ENCODE peak calls at places on chromosomes 4 and X, in six cellular contexts. Z is coronary artery, W is KBM-7, V is esophagus muscularis mucosa, D is germinal center, N is left colon. C is an unnamed sample.
A peak's percentile ranks its signal among the peaks of the same experiment; 100 is the strongest.

GRCh38 chrX:34813618-34814017 is 129.0 kb upstream of the FAM47B start:
- DNase-seq in V (no peak), W (no peak), Z (no peak), D (no peak), N (no peak), C (no peak)

GRCh38 chrX:54029543-54030143 is 14.6 kb downstream of the PHF8 start:
- DNase-seq in N (no peak), Z (no peak), W (no peak), D (no peak), V (no peak), C (no peak)

GRCh38 chrX:63855896-63856295 is 70.9 kb upstream of the ARHGEF9 start:
- DNase-seq in W (no peak), N (no peak), Z (no peak), D (no peak), V (no peak), C (no peak)

GRCh38 chr4:140243345-140243753 is 89.4 kb upstream of the MAML3 start:
- DNase-seq in Z (no peak), W (peak; percentile 44), N (peak; percentile 75), V (no peak), D (peak; percentile 71), C (peak; percentile 36)

GRCh38 chr4:68732653-68733466 is 62.4 kb upstream of the UGT2B15 start:
- DNase-seq in N (no peak), D (no peak), V (no peak), Z (no peak), W (peak; percentile 20), C (no peak)

GRCh38 chr4:110400071-110400470 is 75.9 kb upstream of the ENPEP start:
- DNase-seq in V (no peak), N (no peak), Z (no peak), D (no peak), W (no peak), C (no peak)

GRCh38 chr4:124414641-124415040 is 297.9 kb downstream of the ANKRD50 start:
- DNase-seq in V (no peak), N (no peak), Z (no peak), W (no peak), D (no peak), C (no peak)

GRCh38 chr4:67746797-67747495 is 7.2 kb downstream of the GNRHR start:
- DNase-seq in N (no peak), V (no peak), W (peak; percentile 83), D (peak; percentile 11), Z (no peak), C (peak; percentile 39)

GRCh38 chrX:68808686-68809357 is 20.0 kb upstream of the EFNB1 start:
- DNase-seq in W (peak; percentile 16), V (no peak), D (no peak), Z (no peak), N (no peak), C (peak; percentile 28)

GRCh38 chrX:69289046-69289838 is 124.0 kb upstream of the PJA1 start:
- DNase-seq in N (no peak), V (no peak), D (no peak), W (no peak), Z (no peak), C (no peak)

GRCh38 chrX:137550561-137551305 is 15.2 kb upstream of the ZIC3 start:
- DNase-seq in V (no peak), W (no peak), Z (no peak), D (no peak), N (no peak), C (no peak)

GRCh38 chrX:9542106-9542764 is 77.4 kb downstream of the TBL1X start:
- DNase-seq in D (no peak), W (no peak), V (no peak), Z (no peak), N (no peak), C (no peak)

GRCh38 chr4:46404961-46405360 is 15.0 kb upstream of the GABRA2 start:
- DNase-seq in N (peak; percentile 77), W (no peak), D (no peak), Z (no peak), V (no peak), C (no peak)

GRCh38 chrX:129930941-129931410 is 25.0 kb downstream of the UTP14A start:
- DNase-seq in N (no peak), Z (no peak), V (no peak), D (no peak), W (no peak), C (no peak)

GRCh38 chrX:149151805-149152757 is 353.0 kb downstream of the IDS start:
- DNase-seq in W (no peak), N (no peak), V (no peak), D (no peak), Z (no peak), C (no peak)

GRCh38 chr4:147076179-147076578 is 130.5 kb upstream of the TTC29 start:
- DNase-seq in W (no peak), N (peak; percentile 26), D (no peak), Z (no peak), V (no peak), C (no peak)

GRCh38 chr4:139889194-139889762 is 223.7 kb downstream of the MGST2 start:
- DNase-seq in D (no peak), N (no peak), W (no peak), Z (no peak), V (no peak), C (no peak)

GRCh38 chr4:4693258-4693657 is 151.4 kb upstream of the STX18 start:
- DNase-seq in N (no peak), D (no peak), Z (no peak), W (no peak), V (no peak), C (peak; percentile 5)

GRCh38 chr4:189032939-189033338 is 893.7 kb downstream of the TRIML1 start:
- DNase-seq in N (no peak), V (peak; percentile 42), Z (no peak), W (no peak), D (no peak), C (peak; percentile 91)

GRCh38 chr4:131584587-131584986 is 1564.5 kb upstream of the PCDH10 start:
- DNase-seq in D (no peak), V (no peak), N (no peak), Z (no peak), W (no peak), C (no peak)

GRCh38 chr4:146335763-146336412 is 121.5 kb downstream of the REELD1 start:
- DNase-seq in W (no peak), V (no peak), N (no peak), Z (no peak), D (no peak), C (no peak)

GRCh38 chr4:925771-926500 is 6.2 kb downstream of the GAK start:
- DNase-seq in W (no peak), V (no peak), N (no peak), Z (peak; percentile 41), D (no peak), C (no peak)

GRCh38 chr4:154985673-154986072 is 204.6 kb downstream of the RBM46 start:
- DNase-seq in Z (no peak), V (no peak), N (no peak), D (no peak), W (no peak), C (no peak)

GRCh38 chr4:118281611-118282442 is 71.0 kb downstream of the PRSS12 start:
- DNase-seq in V (no peak), N (no peak), D (no peak), W (peak; percentile 68), Z (no peak), C (peak; percentile 4)

GRCh38 chr4:139575072-139575471 is 19.1 kb upstream of the SETD7 start:
- DNase-seq in V (no peak), N (no peak), Z (no peak), W (no peak), D (no peak), C (no peak)

GRCh38 chr4:132642196-132642817 is 506.8 kb upstream of the PCDH10 start:
- DNase-seq in D (no peak), N (no peak), W (peak; percentile 63), V (no peak), Z (no peak), C (peak; percentile 44)

GRCh38 chrX:45479835-45480422 is 279.3 kb upstream of the DIPK2B start:
- DNase-seq in Z (no peak), W (no peak), V (no peak), D (no peak), N (no peak), C (no peak)

GRCh38 chrX:72358313-72358712 is 52.6 kb upstream of the CITED1 start:
- DNase-seq in N (no peak), V (no peak), Z (no peak), D (no peak), W (no peak), C (no peak)

GRCh38 chrX:18643243-18643642 is 28.7 kb downstream of the RS1 start:
- DNase-seq in V (no peak), N (no peak), W (no peak), D (no peak), Z (no peak), C (no peak)

GRCh38 chr4:22237846-22238513 is 277.9 kb downstream of the ADGRA3 start:
- DNase-seq in Z (no peak), W (no peak), D (no peak), V (no peak), N (peak; percentile 36), C (no peak)

GRCh38 chr4:74395633-74396032 is 30.7 kb downstream of the EREG start:
- DNase-seq in N (no peak), V (no peak), W (no peak), D (no peak), Z (no peak), C (no peak)

C was measured in RPMI8226.